ENCODE peak calls at places on chromosomes 16 and 17, in nine cellular contexts. B, T, I, M, Q, S, G, J and O are unnamed samples.

GRCh38 chr16:66961065-66961744 is at the start of gene CES3:
- DNase-seq in B (peak), T (no peak), I (peak), M (peak), Q (peak), S (peak), G (peak), J (peak), O (peak)

GRCh38 chr16:66020642-66021041 is 345.8 kb upstream of the CDH5 start:
- DNase-seq in B (no peak), T (no peak), I (no peak), M (no peak), Q (peak), S (peak), G (no peak), J (no peak), O (no peak)

GRCh38 chr16:49601541-49601940 is 227.9 kb downstream of the C16orf78 start:
- DNase-seq in B (no peak), T (no peak), I (no peak), M (no peak), Q (no peak), S (no peak), G (no peak), J (no peak), O (no peak)

GRCh38 chr17:40953876-40954275 is 12.9 kb downstream of the KRT39 start:
- DNase-seq in B (no peak), T (no peak), I (no peak), M (no peak), Q (no peak), S (no peak), G (no peak), J (no peak), O (no peak)

GRCh38 chr17:35740997-35741931 is 9.8 kb downstream of the RASL10B start:
- DNase-seq in B (peak), T (no peak), I (no peak), M (no peak), Q (no peak), S (no peak), G (no peak), J (peak), O (peak)

GRCh38 chr17:12927001-12927400 is 90.8 kb downstream of the ELAC2 start:
- DNase-seq in B (no peak), T (no peak), I (no peak), M (no peak), Q (no peak), S (no peak), G (no peak), J (no peak), O (no peak)

GRCh38 chr17:80889231-80889896 is 102.3 kb upstream of the CHMP6 start:
- DNase-seq in B (no peak), T (no peak), I (no peak), M (no peak), Q (no peak), S (no peak), G (no peak), J (no peak), O (no peak)

GRCh38 chr16:89343501-89344291 is 126.2 kb downstream of the ZNF778 start:
- DNase-seq in B (peak), T (no peak), I (no peak), M (no peak), Q (no peak), S (no peak), G (no peak), J (no peak), O (no peak)

GRCh38 chr17:40467281-40467867 is 24.1 kb downstream of the IGFBP4 start:
- DNase-seq in B (no peak), T (no peak), I (no peak), M (no peak), Q (no peak), S (no peak), G (no peak), J (no peak), O (no peak)

GRCh38 chr16:57411362-57411976 is 6.9 kb downstream of the CCL17 start:
- DNase-seq in B (no peak), T (no peak), I (no peak), M (no peak), Q (no peak), S (peak), G (no peak), J (no peak), O (no peak)

GRCh38 chr17:15453782-15454181 is 13.6 kb downstream of the CDRT4 start:
- DNase-seq in B (no peak), T (no peak), I (peak), M (no peak), Q (no peak), S (no peak), G (no peak), J (no peak), O (no peak)

GRCh38 chr17:77212833-77213777 is 72.3 kb downstream of the SEC14L1 start:
- DNase-seq in B (no peak), T (no peak), I (no peak), M (no peak), Q (no peak), S (no peak), G (no peak), J (no peak), O (no peak)

GRCh38 chr17:73742915-73743314 is 98.7 kb upstream of the SDK2 start:
- DNase-seq in B (no peak), T (no peak), I (no peak), M (no peak), Q (no peak), S (no peak), G (no peak), J (no peak), O (no peak)

GRCh38 chr16:8751481-8752311 is 45.7 kb downstream of the TMEM186 start:
- DNase-seq in B (no peak), T (no peak), I (no peak), M (no peak), Q (peak), S (no peak), G (no peak), J (peak), O (no peak)

GRCh38 chr16:78058165-78058564 is 35.8 kb downstream of the CLEC3A start:
- DNase-seq in B (no peak), T (no peak), I (no peak), M (no peak), Q (no peak), S (no peak), G (no peak), J (no peak), O (no peak)

GRCh38 chr17:59766486-59766885 is 59.0 kb downstream of the VMP1 start:
- DNase-seq in B (no peak), T (no peak), I (no peak), M (no peak), Q (no peak), S (no peak), G (no peak), J (no peak), O (no peak)

GRCh38 chr16:56332464-56333079 is 92.8 kb downstream of the AMFR start:
- DNase-seq in B (no peak), T (no peak), I (peak), M (no peak), Q (peak), S (no peak), G (peak), J (peak), O (no peak)

GRCh38 chr17:40313660-40314556 is 4.9 kb downstream of the RARA start:
- DNase-seq in B (peak), T (no peak), I (no peak), M (no peak), Q (no peak), S (no peak), G (no peak), J (no peak), O (no peak)

GRCh38 chr17:1709971-1710806 is at the start of gene TLCD2:
- DNase-seq in B (no peak), T (no peak), I (no peak), M (no peak), Q (no peak), S (no peak), G (peak), J (peak), O (peak)

GRCh38 chr16:12904041-12904671 is 2.8 kb downstream of the SHISA9 start:
- DNase-seq in B (no peak), T (no peak), I (no peak), M (no peak), Q (no peak), S (no peak), G (no peak), J (no peak), O (no peak)

GRCh38 chr17:8623591-8623990 is 6.9 kb downstream of the MYH10 start:
- DNase-seq in B (no peak), T (no peak), I (no peak), M (no peak), Q (no peak), S (no peak), G (no peak), J (no peak), O (no peak)

GRCh38 chr17:73592531-73592961 is 51.7 kb downstream of the SDK2 start:
- DNase-seq in B (no peak), T (no peak), I (no peak), M (peak), Q (no peak), S (no peak), G (no peak), J (no peak), O (no peak)

GRCh38 chr17:72656114-72656763 is 436.2 kb downstream of the SLC39A11 start:
- DNase-seq in B (no peak), T (no peak), I (no peak), M (no peak), Q (no peak), S (no peak), G (peak), J (no peak), O (no peak)

GRCh38 chr16:25210758-25211157 is 6.0 kb upstream of the AQP8 start:
- DNase-seq in B (no peak), T (no peak), I (no peak), M (no peak), Q (peak), S (no peak), G (no peak), J (no peak), O (no peak)

GRCh38 chr17:1541367-1541904 is 21.2 kb downstream of the PITPNA start:
- DNase-seq in B (no peak), T (no peak), I (no peak), M (no peak), Q (no peak), S (no peak), G (no peak), J (no peak), O (no peak)

GRCh38 chr16:68086860-68087268 is 1.7 kb downstream of the NFATC3 start:
- DNase-seq in B (no peak), T (no peak), I (no peak), M (no peak), Q (no peak), S (no peak), G (no peak), J (no peak), O (no peak)

GRCh38 chr16:85238233-85238647 is 126.0 kb upstream of the CIBAR2 start:
- DNase-seq in B (peak), T (no peak), I (no peak), M (no peak), Q (no peak), S (no peak), G (no peak), J (no peak), O (peak)

GRCh38 chr17:73184133-73184993 is 8.5 kb upstream of the COG1 start:
- DNase-seq in B (no peak), T (no peak), I (no peak), M (no peak), Q (no peak), S (no peak), G (no peak), J (no peak), O (no peak)

GRCh38 chr16:17395849-17396480 is 74.8 kb downstream of the XYLT1 start:
- DNase-seq in B (peak), T (no peak), I (no peak), M (no peak), Q (no peak), S (no peak), G (no peak), J (no peak), O (no peak)

GRCh38 chr17:81558941-81559806 is 7.0 kb upstream of the FAAP100 start:
- DNase-seq in B (no peak), T (no peak), I (no peak), M (no peak), Q (no peak), S (no peak), G (no peak), J (no peak), O (peak)